ENCODE peak calls at places on chromosomes 7 and 10, in five cellular contexts. I is body of pancreas, G is uterus, Q is A549, Y is adrenal gland. Z is an unnamed sample. For H3K4me1, the result is how much of the 10 kb centered on the place peaks cover.

GRCh38 chr10:80318742-80319141 is 29.3 kb upstream of the MAT1A start:
- DNase-seq in G (no peak), Y (no peak), I (no peak), Q (no peak), Z (no peak)

GRCh38 chr10:86945361-86946214 is 11.8 kb downstream of the MMRN2 start:
- DNase-seq in Y (peak), G (peak), Q (peak), I (peak), Z (no peak)

GRCh38 chr10:59283456-59284082 is 78.8 kb downstream of the FAM13C start:
- DNase-seq in Q (no peak), Y (no peak), I (no peak), G (no peak), Z (no peak)

GRCh38 chr10:46524471-46525176 is 31.8 kb downstream of the GPRIN2 start:
- DNase-seq in Q (peak), G (peak), Y (peak), I (no peak), Z (no peak)

GRCh38 chr7:6402041-6402440 is 45.7 kb downstream of the DAGLB start:
- DNase-seq in I (no peak), Y (no peak), Q (no peak), G (no peak), Z (no peak)

GRCh38 chr7:30171753-30172447 is 37.1 kb downstream of the MTURN start:
- DNase-seq in Q (peak), Y (no peak), I (no peak), G (no peak), Z (no peak)

GRCh38 chr10:77328272-77328816 is 309.3 kb downstream of the KCNMA1 start:
- DNase-seq in Q (peak), G (no peak), Y (no peak), I (no peak), Z (no peak)

GRCh38 chr10:88243847-88244730 is 339.0 kb downstream of the RNLS start:
- DNase-seq in I (peak), Y (peak), Q (no peak), G (peak), Z (no peak)

GRCh38 chr10:102815790-102816549 is 21.2 kb downstream of the CYP17A1 start:
- DNase-seq in Y (peak), I (peak), Q (no peak), G (no peak), Z (no peak)

GRCh38 chr10:10591682-10592412 is 425.8 kb upstream of the CELF2 start:
- DNase-seq in Q (no peak), G (no peak), I (no peak), Y (no peak), Z (no peak)

GRCh38 chr10:66780796-66781195 is 145.0 kb upstream of the LRRTM3 start:
- DNase-seq in I (no peak), G (no peak), Y (no peak), Q (no peak), Z (no peak)

GRCh38 chr10:124122211-124122610 is 28.8 kb upstream of the CHST15 start:
- DNase-seq in Q (no peak), I (no peak), Y (no peak), G (no peak), Z (no peak)

GRCh38 chr7:79880312-79880711 is 254.3 kb upstream of the GNAI1 start:
- DNase-seq in I (no peak), Q (no peak), G (no peak), Y (no peak), Z (no peak)

GRCh38 chr10:43665054-43665453 is 16.4 kb upstream of the ZNF32 start:
- DNase-seq in Q (no peak), I (no peak), Y (no peak), G (no peak), Z (no peak)

GRCh38 chr10:94123253-94123995 is 129.7 kb downstream of the PLCE1 start:
- DNase-seq in Y (no peak), G (no peak), I (no peak), Q (peak), Z (no peak)

GRCh38 chr10:28788252-28788651 is 110.9 kb downstream of the BAMBI start:
- DNase-seq in I (no peak), G (no peak), Q (no peak), Y (no peak), Z (no peak)

GRCh38 chr7:149817301-149817771 is 20.8 kb upstream of the ZNF862 start:
- DNase-seq in Y (no peak), I (no peak), G (no peak), Q (no peak), Z (no peak)

GRCh38 chr7:121447939-121448338 is 51.8 kb upstream of the FAM3C start:
- DNase-seq in Q (no peak), Y (no peak), G (no peak), I (no peak), Z (no peak)

GRCh38 chr7:81111781-81112540 is 193.1 kb upstream of the SEMA3C start:
- DNase-seq in I (no peak), Q (no peak), Y (no peak), G (no peak), Z (no peak)

GRCh38 chr7:33964417-33965115 is 59.2 kb downstream of the BMPER start:
- DNase-seq in I (no peak), Q (no peak), G (no peak), Y (no peak), Z (no peak)

GRCh38 chr7:114653391-114654088 is 238.9 kb downstream of the FOXP2 start:
- DNase-seq in I (no peak), Q (peak), G (no peak), Y (no peak), Z (no peak)

GRCh38 chr7:2157473-2158279 is 75.1 kb downstream of the MAD1L1 start:
- DNase-seq in I (peak), Y (no peak), Q (peak), G (peak), Z (peak)

GRCh38 chr10:22713853-22714523 is 390 bp downstream of the PIP4K2A start:
- DNase-seq in I (peak), G (no peak), Q (no peak), Y (peak), Z (peak)

GRCh38 chr7:221996-222715 is 29.8 kb downstream of the FAM20C start:
- DNase-seq in Q (no peak), G (no peak), Y (no peak), I (no peak), Z (no peak)
- TF ChIP-seq POLR2A in Q (no peak), G (no peak), Y (no peak), I (no peak), Z (no peak)

DNA sequence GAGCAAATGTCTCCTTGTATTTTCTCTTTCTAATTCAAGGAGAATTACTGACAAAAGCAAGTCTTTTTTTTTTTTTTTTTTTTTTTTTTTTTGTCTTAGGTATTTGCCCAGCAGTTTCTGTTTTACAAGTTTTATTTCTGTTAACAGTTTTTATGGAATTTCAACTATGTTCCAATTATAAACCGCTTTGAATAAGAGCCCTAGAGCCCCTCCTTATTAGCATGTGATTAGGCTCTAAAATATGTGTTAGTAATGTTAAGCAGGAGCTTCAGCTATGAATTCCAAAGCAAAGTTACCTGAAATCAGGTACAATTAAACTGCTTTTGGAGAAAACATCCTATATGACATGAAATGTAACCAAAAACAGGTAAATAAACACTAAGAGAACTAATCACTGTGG is 997.0 kb upstream of the POT1 start:
- DNase-seq in Y (no peak), G (no peak), Q (no peak), I (no peak), Z (no peak)
- H3K4me1 ChIP-seq in Y (under half), G (under half), Q (under half), I (under half), Z (under half)

GRCh38 chr7:76325092-76325491 is 22.6 kb downstream of the HSPB1 start:
- DNase-seq in G (no peak), Q (no peak), I (no peak), Y (no peak), Z (no peak)
- TF ChIP-seq POLR2A in G (no peak), Q (no peak), I (no peak), Y (no peak), Z (no peak)

GRCh38 chr7:131068604-131069021 is 259.1 kb upstream of the MKLN1 start:
- DNase-seq in Y (no peak), G (no peak), I (no peak), Q (no peak), Z (no peak)
- H3K4me1 ChIP-seq in Y (under half), G (under half), I (under half), Q (half or more), Z (under half)

DNA sequence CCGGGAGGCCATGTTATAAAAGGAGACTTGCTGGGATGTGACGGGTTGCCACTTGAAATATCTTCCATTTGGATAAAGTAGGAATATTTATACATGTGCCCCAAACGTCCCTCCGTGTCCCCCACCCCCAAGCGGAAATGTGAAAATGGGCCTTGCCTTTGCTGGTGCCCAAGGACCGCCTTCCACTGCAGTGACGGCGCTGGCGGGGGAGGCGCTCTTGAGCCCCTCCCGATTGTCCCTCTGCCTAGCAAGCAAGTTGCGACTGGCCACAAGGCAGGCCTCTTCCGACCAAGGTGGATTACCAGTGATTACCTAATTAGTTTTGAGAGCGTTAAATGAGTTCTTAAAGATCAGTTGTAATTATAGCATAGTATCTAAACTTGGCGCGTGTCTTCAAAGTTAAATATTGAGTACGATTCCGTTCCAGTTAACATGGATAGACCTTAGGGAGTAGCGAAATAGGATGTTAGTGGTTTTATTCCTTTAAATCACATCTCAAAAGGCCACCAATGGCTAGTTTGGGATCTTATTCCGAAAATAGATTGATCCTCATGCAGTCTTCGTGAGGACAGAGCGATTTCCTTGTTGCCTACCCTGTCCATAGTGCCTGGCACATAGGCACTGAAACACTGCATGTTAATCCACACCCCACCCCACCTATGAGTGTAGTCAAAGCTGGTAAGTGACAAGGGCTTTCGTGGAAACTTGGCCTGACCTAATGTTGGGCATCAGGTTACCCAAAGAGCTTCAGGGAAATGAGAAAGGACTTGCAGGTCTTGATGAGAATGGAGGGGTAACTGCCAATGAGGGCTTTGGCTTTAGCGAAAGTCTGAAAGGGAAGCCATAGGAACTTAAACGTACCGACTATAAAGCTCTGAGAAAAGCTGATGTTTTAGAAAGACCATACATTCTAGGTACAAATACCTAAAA is 1.1 kb downstream of the PPIA start:
- DNase-seq in I (peak), G (peak), Y (peak), Q (peak), Z (peak)
- TF ChIP-seq POLR2A in I (no peak), G (peak), Y (no peak), Q (peak), Z (peak)

GRCh38 chr7:75878312-75878768 is 494 bp upstream of the RHBDD2 start:
- DNase-seq in G (no peak), Q (no peak), I (no peak), Y (no peak), Z (no peak)

GRCh38 chr7:75878769-75879596 is at the start of gene RHBDD2:
- DNase-seq in I (peak), Y (peak), G (peak), Q (peak), Z (peak)

GRCh38 chr7:75872073-75872782 is 6.6 kb upstream of the RHBDD2 start:
- DNase-seq in I (peak), Q (no peak), Y (peak), G (no peak), Z (no peak)

GRCh38 chr7:75876126-75876881 is 2.5 kb upstream of the RHBDD2 start:
- DNase-seq in I (peak), Q (no peak), G (no peak), Y (no peak), Z (no peak)

DNA sequence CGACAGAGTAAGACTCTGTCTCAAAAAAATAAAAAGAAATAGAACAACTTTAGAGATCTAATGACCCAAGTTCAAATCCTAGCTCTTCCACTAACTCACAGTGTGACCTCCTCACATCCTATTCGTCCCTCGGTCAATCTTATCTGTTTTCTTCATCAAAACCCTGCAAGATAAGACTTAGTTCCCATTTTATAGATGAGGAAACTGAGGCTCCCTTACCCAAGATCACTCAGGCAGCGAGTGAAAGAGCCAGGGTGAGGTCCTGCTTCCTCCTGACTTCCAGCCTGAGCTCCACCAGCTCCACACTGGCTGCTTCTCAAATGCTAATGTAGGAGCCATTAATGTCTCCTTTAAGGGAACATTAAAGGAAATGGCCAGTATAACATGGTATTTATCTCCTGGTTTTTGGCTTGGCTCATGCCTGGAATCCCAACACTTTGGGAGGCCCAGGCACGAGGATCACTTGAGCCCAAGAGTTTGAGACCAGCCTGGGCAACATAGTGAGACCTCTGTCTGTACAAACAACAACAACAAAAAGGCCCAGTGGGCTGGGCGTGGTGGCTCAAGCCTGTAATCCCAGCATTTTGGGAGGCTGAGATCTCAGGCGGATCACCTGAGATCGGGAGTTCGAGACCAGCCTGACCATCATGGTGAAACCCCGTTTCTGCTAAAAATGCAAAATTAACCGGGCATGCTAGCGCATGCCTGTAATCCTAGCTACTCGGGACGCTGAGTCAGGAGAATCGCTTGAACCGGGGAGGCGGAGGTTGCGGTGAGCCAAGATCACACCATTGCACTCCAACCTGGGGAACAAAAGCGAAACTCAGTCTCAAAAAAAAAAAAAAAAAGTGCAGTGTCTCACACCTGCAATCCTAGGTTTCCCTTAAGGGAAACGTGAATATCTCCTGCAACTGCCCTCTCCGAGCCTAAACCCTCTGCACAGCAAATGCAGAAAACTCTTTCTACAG is 3.4 kb upstream of the RHBDD2 start:
- DNase-seq in G (no peak), Q (no peak), I (no peak), Y (no peak), Z (no peak)
- H3K4me1 ChIP-seq in G (under half), Q (under half), I (under half), Y (under half), Z (under half)

GRCh38 chr10:70132098-70133029 is at the start of gene AIFM2:
- DNase-seq in I (peak), Y (peak), Q (peak), G (peak), Z (peak)
- TF ChIP-seq POLR2A in I (peak), Y (no peak), Q (peak), G (no peak), Z (peak)

DNA sequence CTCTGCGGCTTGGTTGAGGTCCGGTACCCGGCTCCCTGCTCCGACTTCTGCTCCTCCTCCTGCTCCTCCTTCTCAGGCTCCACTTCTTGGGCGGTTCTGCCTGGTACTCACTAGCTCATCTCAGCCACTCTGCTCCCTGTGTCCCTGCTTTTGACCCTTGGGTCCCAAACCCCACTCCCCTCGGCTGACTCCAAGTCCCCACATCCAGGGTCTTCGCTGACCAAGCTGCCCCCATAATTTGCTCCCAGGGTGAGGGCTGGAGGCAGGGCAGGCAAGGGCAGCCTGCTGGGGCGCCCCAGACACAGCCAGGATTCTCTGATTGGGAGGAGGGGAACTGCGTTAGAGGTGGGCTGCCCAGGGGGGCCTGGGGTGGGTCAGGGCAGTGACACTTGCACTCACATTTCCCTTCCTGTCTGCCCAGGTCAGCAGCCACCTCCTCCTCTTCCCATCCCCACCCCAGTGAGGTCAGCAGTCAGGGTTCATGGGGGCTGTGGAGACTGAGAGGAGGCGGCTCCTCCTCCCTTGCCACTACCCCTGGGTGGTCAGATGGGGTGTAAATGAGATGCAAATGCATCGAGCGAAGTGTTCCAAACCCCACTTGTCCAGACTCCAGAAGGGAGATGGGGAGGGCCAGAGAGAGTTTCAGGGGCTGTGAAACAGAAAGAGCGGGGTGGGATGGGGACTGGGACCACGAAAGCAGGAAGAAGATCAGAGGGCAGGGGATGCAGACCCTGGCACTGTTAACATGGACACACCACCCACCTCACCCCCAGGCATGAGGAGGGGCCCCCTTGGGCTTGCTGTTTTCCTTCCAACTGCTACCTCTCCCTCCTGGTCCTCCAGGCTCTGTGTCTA is 2.1 kb downstream of the SMARCD3 start:
- DNase-seq in Q (peak), Y (peak), G (no peak), I (no peak), Z (no peak)
- H3K4me1 ChIP-seq in Q (half or more), Y (half or more), G (under half), I (half or more), Z (under half)

GRCh38 chr7:153406486-153406872 is 645.7 kb upstream of the DPP6 start:
- DNase-seq in Y (no peak), I (no peak), Q (no peak), G (no peak), Z (no peak)

GRCh38 chr7:153404124-153404523 is 644.6 kb downstream of the ACTR3B start:
- DNase-seq in G (no peak), I (no peak), Y (no peak), Q (no peak), Z (no peak)

GRCh38 chr7:153407291-153408046 is 644.7 kb upstream of the DPP6 start:
- DNase-seq in Q (no peak), G (no peak), Y (no peak), I (no peak), Z (no peak)

GRCh38 chr7:153404781-153405279 is 645.3 kb downstream of the ACTR3B start:
- DNase-seq in I (no peak), Y (no peak), Q (no peak), G (no peak), Z (no peak)

DNA sequence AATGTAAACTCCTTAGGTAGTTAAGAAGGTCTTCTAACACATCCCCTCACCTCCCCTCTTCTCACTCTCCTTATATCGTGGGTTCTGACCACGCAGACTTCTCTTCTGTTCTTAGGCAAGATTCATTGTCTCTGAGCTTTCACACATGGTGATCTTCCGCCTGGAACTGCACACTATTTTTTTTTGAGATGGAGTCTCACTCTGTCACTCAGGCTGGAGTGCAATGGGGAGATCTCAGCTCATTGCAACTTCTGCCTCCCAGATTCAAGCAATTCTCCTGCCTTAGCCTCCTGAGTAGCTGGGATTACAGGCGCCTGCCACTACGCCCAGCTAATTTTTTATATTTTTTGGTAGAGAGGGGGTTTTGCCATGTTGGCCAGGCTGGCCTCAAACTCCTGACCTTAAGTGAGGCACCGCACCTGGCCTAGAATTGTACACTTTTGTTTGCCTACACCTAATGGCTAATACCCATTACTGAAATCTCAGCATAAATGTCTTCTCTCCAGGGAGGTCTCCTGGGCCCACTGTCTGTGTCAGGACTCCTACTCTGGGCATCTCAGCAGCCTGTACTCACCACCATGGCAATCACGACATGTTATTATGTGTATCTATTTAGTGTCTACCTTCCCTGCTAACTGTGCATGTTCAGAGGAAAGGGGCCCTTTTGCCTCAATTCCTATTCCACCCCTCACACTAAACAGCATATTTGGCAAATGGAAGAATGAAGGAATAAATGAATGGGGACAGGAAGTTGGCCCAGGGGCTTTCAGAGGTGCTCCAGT is 646.3 kb upstream of the DPP6 start:
- DNase-seq in I (no peak), Q (no peak), Y (no peak), G (no peak), Z (no peak)
- TF ChIP-seq POLR2A in I (no peak), Q (no peak), Y (no peak), G (no peak), Z (no peak)

Z was measured in prostate gland.